ENCODE peak calls at places on chromosomes 3 and 15, in four cellular contexts. O, N, S and T are unnamed samples.

GRCh38 chr3:70813306-70813705 is 500.9 kb upstream of the MDFIC2 start:
- DNase-seq in N (no peak), S (no peak), O (no peak), T (no peak)

GRCh38 chr3:157559401-157559800 is 56.2 kb upstream of the VEPH1 start:
- DNase-seq in N (no peak), S (no peak), O (no peak), T (no peak)

GRCh38 chr3:184005981-184006507 is 11.6 kb downstream of the ABCC5 start:
- DNase-seq in O (no peak), N (no peak), S (peak; percentile 67), T (peak; percentile 47)

GRCh38 chr3:106296111-106296510 is 427.3 kb upstream of the CBLB start:
- DNase-seq in N (no peak), O (no peak), S (no peak), T (no peak)

GRCh38 chr3:76367281-76367680 is 581.9 kb upstream of the ZNF717 start:
- DNase-seq in O (no peak), S (no peak), N (no peak), T (no peak)

GRCh38 chr15:68365140-68365745 is 66.7 kb downstream of the ITGA11 start:
- DNase-seq in S (no peak), N (no peak), O (no peak), T (no peak)

GRCh38 chr3:11610044-11610671 is 33.6 kb downstream of the VGLL4 start:
- DNase-seq in S (no peak), N (no peak), O (peak; percentile 81), T (no peak)

GRCh38 chr15:67998599-67999122 is 55.5 kb upstream of the PIAS1 start:
- DNase-seq in O (no peak), S (no peak), N (no peak), T (no peak)

GRCh38 chr3:172009736-172010254 is 29.6 kb upstream of the FNDC3B start:
- DNase-seq in N (peak; percentile 7), S (no peak), O (no peak), T (no peak)

GRCh38 chr3:13111874-13112520 is 38.8 kb upstream of the IQSEC1 start:
- DNase-seq in O (peak; percentile 51), N (no peak), S (no peak), T (no peak)

GRCh38 chr15:40782609-40783227 is 12.9 kb downstream of the C15orf62 start:
- DNase-seq in O (peak; percentile 62), S (peak; percentile 59), N (peak; percentile 46), T (peak; percentile 64)

GRCh38 chr3:133895208-133896001 is at the start of gene RAB6B:
- DNase-seq in O (no peak), S (peak; percentile 75), N (no peak), T (peak; percentile 67)

GRCh38 chr3:52820741-52821140 is 9.7 kb downstream of the ITIH4 start:
- DNase-seq in N (peak; percentile 41), O (peak; percentile 51), S (peak; percentile 52), T (peak; percentile 77)

GRCh38 chr3:71087109-71088018 is 496.2 kb downstream of the FOXP1 start:
- DNase-seq in O (peak; percentile 83), N (no peak), S (no peak), T (no peak)

GRCh38 chr15:25733036-25733855 is 129.9 kb downstream of the ATP10A start:
- DNase-seq in O (no peak), S (no peak), N (no peak), T (no peak)

GRCh38 chr3:78633626-78634025 is 1134.2 kb downstream of the ROBO1 start:
- DNase-seq in S (no peak), O (no peak), N (no peak), T (no peak)

GRCh38 chr3:167166012-167166411 is 214.1 kb downstream of the ZBBX start:
- DNase-seq in S (no peak), O (no peak), N (no peak), T (no peak)

GRCh38 chr3:175948041-175948440 is 1088.9 kb downstream of the NAALADL2 start:
- DNase-seq in O (no peak), N (no peak), S (no peak), T (no peak)

GRCh38 chr3:145900056-145900829 is 260.7 kb downstream of the PLOD2 start:
- DNase-seq in N (no peak), S (no peak), O (no peak), T (no peak)

GRCh38 chr15:60535265-60535664 is 56.3 kb upstream of the ICE2 start:
- DNase-seq in O (no peak), S (no peak), N (no peak), T (no peak)

GRCh38 chr3:133444071-133444774 is 44.4 kb downstream of the BFSP2 start:
- DNase-seq in N (no peak), O (peak; percentile 44), S (no peak), T (no peak)

GRCh38 chr3:161314836-161315391 is 56.4 kb downstream of the SPTSSB start:
- DNase-seq in N (no peak), O (no peak), S (no peak), T (no peak)

GRCh38 chr15:96735621-96736020 is 405.1 kb downstream of the NR2F2 start:
- DNase-seq in N (no peak), O (no peak), S (no peak), T (no peak)

GRCh38 chr3:60064210-60065178 is 1014.7 kb upstream of the CFAP20DC start:
- DNase-seq in O (no peak), N (no peak), S (no peak), T (no peak)

GRCh38 chr3:74491874-74492273 is 122.6 kb downstream of the CNTN3 start:
- DNase-seq in S (no peak), N (no peak), O (no peak), T (no peak)

GRCh38 chr3:4819294-4819693 is 159.9 kb upstream of the BHLHE40 start:
- DNase-seq in N (no peak), O (no peak), S (no peak), T (no peak)

GRCh38 chr3:4819761-4820160 is 159.5 kb upstream of the BHLHE40 start:
- DNase-seq in S (no peak), O (no peak), N (no peak), T (no peak)

GRCh38 chr3:4821975-4822374 is 157.3 kb upstream of the BHLHE40 start:
- DNase-seq in O (no peak), N (no peak), S (no peak), T (no peak)

GRCh38 chr3:4821331-4821730 is 157.9 kb upstream of the BHLHE40 start:
- DNase-seq in N (no peak), O (peak; percentile 2), S (no peak), T (no peak)

DNA sequence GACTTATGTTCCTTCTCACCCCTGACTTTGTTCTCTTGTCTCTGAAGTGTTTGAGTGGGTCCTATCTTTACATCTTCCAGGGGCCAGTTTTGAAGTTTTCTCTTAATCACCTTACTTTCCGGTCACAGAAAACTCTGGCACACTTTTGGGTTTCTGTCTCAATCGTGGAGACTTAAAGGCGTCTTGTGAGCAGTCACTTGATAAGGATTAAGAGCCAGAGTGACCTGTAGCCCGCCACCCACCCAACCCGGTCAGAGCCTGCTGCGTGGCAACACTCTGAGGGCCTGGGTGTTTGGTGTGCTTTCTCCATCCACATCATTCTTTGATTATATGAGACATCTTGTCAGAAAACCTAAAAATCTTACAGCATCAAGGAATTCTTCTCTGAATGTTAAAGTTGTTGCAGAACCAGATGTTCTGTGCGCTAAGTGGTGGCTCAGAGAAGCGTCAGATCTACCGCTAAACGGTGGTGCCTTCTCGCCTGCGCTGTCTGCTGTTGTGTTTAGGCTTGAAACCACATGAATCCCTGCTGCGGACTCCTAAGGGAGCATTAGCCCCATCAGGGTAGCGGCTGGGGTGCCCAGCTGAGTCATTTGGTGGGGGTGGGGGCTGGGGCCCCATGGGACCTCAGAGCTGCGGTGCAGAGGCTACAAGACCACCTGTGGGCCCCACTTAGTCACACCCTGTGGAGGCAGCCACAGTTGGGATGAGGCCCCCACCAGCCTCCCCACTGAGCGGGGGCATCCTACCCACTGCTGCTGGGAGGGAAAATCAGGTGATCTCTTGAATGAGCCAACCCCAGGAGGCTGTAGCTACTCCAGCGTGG is 158.7 kb upstream of the BHLHE40 start:
- DNase-seq in S (no peak), N (no peak), O (no peak), T (no peak)
- TF ChIP-seq POLR2A in S (no peak), N (no peak), O (no peak), T (no peak)

GRCh38 chr3:56929809-56930615 is 128.3 kb upstream of the ARHGEF3 start:
- DNase-seq in N (no peak), S (no peak), O (no peak), T (no peak)
- TF ChIP-seq POLR2AphosphoS5 in N (no peak), S (no peak), O (no peak), T (no peak)

GRCh38 chr15:70121656-70122297 is 24.1 kb upstream of the TLE3 start:
- DNase-seq in O (no peak), N (no peak), S (no peak), T (no peak)
- TF ChIP-seq TAF1 in O (no peak), N (no peak), S (no peak), T (no peak)

GRCh38 chr3:111610612-111611054 is 15.5 kb upstream of the ZBED2 start:
- DNase-seq in S (no peak), O (no peak), N (no peak), T (no peak)
- TF ChIP-seq POLR2A in S (no peak), O (no peak), N (no peak), T (no peak)

GRCh38 chr3:177622520-177622919 is 425.2 kb upstream of the TBL1XR1 start:
- DNase-seq in O (no peak), N (no peak), S (no peak), T (no peak)

GRCh38 chr3:177624523-177625495 is 427.5 kb upstream of the TBL1XR1 start:
- DNase-seq in N (no peak), S (no peak), O (peak; percentile 63), T (no peak)

GRCh38 chr3:177629276-177629675 is 432.0 kb upstream of the TBL1XR1 start:
- DNase-seq in O (no peak), S (no peak), N (no peak), T (no peak)

GRCh38 chr3:177622982-177623617 is 425.8 kb upstream of the TBL1XR1 start:
- DNase-seq in S (no peak), N (no peak), O (no peak), T (no peak)

DNA sequence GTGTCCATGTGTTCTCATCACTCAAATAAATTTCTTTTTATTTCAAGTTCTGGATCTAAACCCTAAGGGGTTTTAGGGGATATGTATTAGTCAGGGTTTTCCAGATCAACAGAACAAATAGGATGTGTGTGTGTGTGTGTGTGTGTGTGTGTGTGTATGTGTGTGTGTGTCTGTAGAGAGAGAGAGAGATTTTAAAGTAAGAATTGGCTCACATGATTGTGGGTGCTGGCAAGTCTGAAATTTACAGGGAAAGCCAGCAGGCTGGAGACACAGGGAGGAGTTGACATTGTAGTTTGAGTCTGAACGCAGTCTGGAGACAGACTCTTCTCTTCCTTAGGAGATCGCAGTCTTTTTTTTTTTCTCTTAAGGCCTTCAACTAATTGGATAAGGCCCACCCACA is 428.7 kb upstream of the TBL1XR1 start:
- DNase-seq in S (no peak), O (no peak), N (no peak), T (no peak)
- TF ChIP-seq POLR2AphosphoS5 in S (no peak), O (no peak), N (no peak), T (no peak)

DNA sequence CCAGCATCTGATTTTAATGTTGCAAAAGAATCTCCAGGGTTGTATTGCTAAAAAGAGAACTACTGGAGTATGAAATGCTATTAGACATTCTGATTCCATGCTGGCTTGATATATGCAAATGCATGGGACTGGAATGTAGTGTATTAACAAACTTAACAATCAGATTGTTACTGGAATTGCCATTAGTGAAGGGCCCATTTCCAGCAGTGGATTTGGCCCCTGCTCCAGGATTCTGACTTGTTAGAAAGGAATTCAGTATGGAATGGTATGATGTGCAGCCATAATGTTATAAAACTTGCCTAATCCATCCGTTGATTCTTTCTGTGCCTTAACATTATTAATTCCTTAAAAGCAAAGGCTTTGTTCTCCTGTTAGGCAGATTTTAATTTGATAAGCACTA is 7.9 kb downstream of the ARRDC4 start:
- DNase-seq in S (no peak), N (no peak), O (no peak), T (no peak)
- TF ChIP-seq TAF1 in S (no peak), N (no peak), O (no peak), T (no peak)

GRCh38 chr15:95329362-95329761 is 1001.1 kb upstream of the NR2F2 start:
- DNase-seq in S (no peak), O (no peak), N (no peak), T (no peak)
- TF ChIP-seq POLR2A in S (no peak), O (no peak), N (no peak), T (no peak)